ENCODE peak calls at places on chromosomes 11 and 22, in eight cellular contexts. G, Y, O, S, M, B, H and W are unnamed samples.

GRCh38 chr11:123194308-123195181 is 503 bp downstream of the CLMP start:
- DNase-seq in G (no peak), Y (peak), O (no peak), S (no peak), M (no peak), B (peak), H (no peak), W (no peak)

GRCh38 chr11:73566977-73567755 is 30.7 kb downstream of the FAM168A start:
- DNase-seq in G (no peak), Y (no peak), O (no peak), S (no peak), M (no peak), B (no peak), H (no peak), W (no peak)

GRCh38 chr22:35649636-35650250 is 1.5 kb downstream of the APOL6 start:
- DNase-seq in G (no peak), Y (no peak), O (peak), S (peak), M (no peak), B (no peak), H (no peak), W (no peak)

GRCh38 chr11:76336597-76336996 is 44.3 kb downstream of the THAP12 start:
- DNase-seq in G (no peak), Y (no peak), O (no peak), S (no peak), M (no peak), B (no peak), H (no peak), W (no peak)

GRCh38 chr11:82718841-82719240 is 14.8 kb downstream of the FAM181B start:
- DNase-seq in G (no peak), Y (no peak), O (no peak), S (no peak), M (no peak), B (no peak), H (no peak), W (no peak)

GRCh38 chr11:88398372-88399140 is 61.0 kb upstream of the CTSC start:
- DNase-seq in G (no peak), Y (no peak), O (no peak), S (no peak), M (no peak), B (no peak), H (no peak), W (no peak)

GRCh38 chr11:1560618-1561251 is 11.3 kb downstream of the DUSP8 start:
- DNase-seq in G (no peak), Y (no peak), O (no peak), S (no peak), M (no peak), B (no peak), H (no peak), W (no peak)

GRCh38 chr11:128886401-128887119 is 4.6 kb upstream of the KCNJ5 start:
- DNase-seq in G (no peak), Y (no peak), O (no peak), S (no peak), M (no peak), B (peak), H (peak), W (no peak)

GRCh38 chr11:83441171-83441570 is 155.0 kb upstream of the CCDC90B start:
- DNase-seq in G (no peak), Y (no peak), O (no peak), S (no peak), M (no peak), B (no peak), H (no peak), W (no peak)

GRCh38 chr11:118918128-118918685 is 7.5 kb downstream of the BCL9L start:
- DNase-seq in G (no peak), Y (peak), O (peak), S (no peak), M (no peak), B (peak), H (peak), W (no peak)

GRCh38 chr11:7004482-7004881 is 15.7 kb downstream of the ZNF214 start:
- DNase-seq in G (no peak), Y (no peak), O (no peak), S (no peak), M (no peak), B (no peak), H (no peak), W (no peak)

GRCh38 chr11:12556788-12557384 is 117.3 kb upstream of the TEAD1 start:
- DNase-seq in G (no peak), Y (no peak), O (no peak), S (peak), M (no peak), B (peak), H (peak), W (peak)

GRCh38 chr11:115078461-115079438 is 400.4 kb downstream of the NXPE2 start:
- DNase-seq in G (no peak), Y (no peak), O (no peak), S (no peak), M (no peak), B (no peak), H (no peak), W (no peak)

GRCh38 chr11:1772270-1773130 is 8.8 kb upstream of the CTSD start:
- DNase-seq in G (peak), Y (peak), O (no peak), S (peak), M (no peak), B (peak), H (peak), W (peak)

GRCh38 chr22:48629631-48630443 is 1197.8 kb downstream of the BRD1 start:
- DNase-seq in G (no peak), Y (no peak), O (no peak), S (no peak), M (no peak), B (no peak), H (no peak), W (no peak)

GRCh38 chr11:32213223-32213622 is 122.3 kb downstream of the RCN1 start:
- DNase-seq in G (no peak), Y (no peak), O (no peak), S (no peak), M (no peak), B (no peak), H (no peak), W (peak)

GRCh38 chr11:6735306-6735705 is 36.5 kb downstream of the OR2AG2 start:
- DNase-seq in G (no peak), Y (no peak), O (no peak), S (no peak), M (no peak), B (no peak), H (no peak), W (peak)

GRCh38 chr11:94776351-94777321 is 8.5 kb downstream of the AMOTL1 start:
- DNase-seq in G (no peak), Y (no peak), O (no peak), S (no peak), M (no peak), B (peak), H (peak), W (no peak)

GRCh38 chr11:297666-298405 is 1.5 kb downstream of the IFITM5 start:
- DNase-seq in G (no peak), Y (no peak), O (no peak), S (peak), M (no peak), B (no peak), H (no peak), W (no peak)

GRCh38 chr11:81644239-81644840 is 1089.3 kb downstream of the FAM181B start:
- DNase-seq in G (no peak), Y (no peak), O (no peak), S (no peak), M (no peak), B (peak), H (no peak), W (no peak)

GRCh38 chr11:8839957-8840945 is 70.7 kb upstream of the AKIP1 start:
- DNase-seq in G (no peak), Y (no peak), O (no peak), S (no peak), M (no peak), B (no peak), H (peak), W (no peak)

GRCh38 chr22:27999876-28000275 is 80.8 kb upstream of the PITPNB start:
- DNase-seq in G (no peak), Y (no peak), O (no peak), S (no peak), M (no peak), B (no peak), H (no peak), W (no peak)

GRCh38 chr11:104531075-104531474 is 367.1 kb upstream of the PDGFD start:
- DNase-seq in G (no peak), Y (no peak), O (no peak), S (no peak), M (no peak), B (no peak), H (no peak), W (no peak)

GRCh38 chr11:123407996-123408597 is 22.0 kb upstream of the GRAMD1B start:
- DNase-seq in G (no peak), Y (no peak), O (no peak), S (no peak), M (no peak), B (no peak), H (no peak), W (no peak)

GRCh38 chr22:49676783-49677494 is 150.7 kb downstream of the BRD1 start:
- DNase-seq in G (no peak), Y (peak), O (peak), S (peak), M (no peak), B (no peak), H (no peak), W (no peak)

GRCh38 chr11:116035972-116036371 is 531.8 kb upstream of the CADM1 start:
- DNase-seq in G (no peak), Y (no peak), O (no peak), S (no peak), M (no peak), B (no peak), H (no peak), W (no peak)

GRCh38 chr11:26286472-26287066 is 45.4 kb upstream of the ANO3 start:
- DNase-seq in G (no peak), Y (no peak), O (no peak), S (no peak), M (no peak), B (no peak), H (no peak), W (no peak)

GRCh38 chr22:25402501-25403283 is 161.8 kb upstream of the GRK3 start:
- DNase-seq in G (no peak), Y (no peak), O (no peak), S (peak), M (no peak), B (peak), H (no peak), W (no peak)

GRCh38 chr22:46073683-46074504 is 76.4 kb upstream of the PPARA start:
- DNase-seq in G (no peak), Y (peak), O (no peak), S (peak), M (no peak), B (peak), H (peak), W (no peak)

GRCh38 chr22:22892096-22893052 is 4.8 kb downstream of the IGLL5 start:
- DNase-seq in G (no peak), Y (no peak), O (no peak), S (peak), M (no peak), B (no peak), H (no peak), W (no peak)

GRCh38 chr11:115122274-115122673 is 381.9 kb downstream of the CADM1 start:
- DNase-seq in G (no peak), Y (no peak), O (no peak), S (no peak), M (no peak), B (no peak), H (no peak), W (no peak)

GRCh38 chr11:19558189-19558986 is 154.2 kb upstream of the NAV2 start:
- DNase-seq in G (no peak), Y (peak), O (no peak), S (no peak), M (no peak), B (no peak), H (no peak), W (no peak)

GRCh38 chr11:111796696-111797095 is 30.5 kb upstream of the PPP2R1B start:
- DNase-seq in G (no peak), Y (no peak), O (no peak), S (no peak), M (no peak), B (no peak), H (no peak), W (no peak)

GRCh38 chr22:27597703-27598444 is 203.7 kb downstream of the MN1 start:
- DNase-seq in G (no peak), Y (no peak), O (no peak), S (no peak), M (no peak), B (no peak), H (no peak), W (no peak)

GRCh38 chr22:49825944-49826602 is 1.6 kb downstream of the BRD1 start:
- DNase-seq in G (peak), Y (no peak), O (peak), S (no peak), M (peak), B (no peak), H (peak), W (no peak)

GRCh38 chr22:48245119-48245485 is 1482.7 kb downstream of the TBC1D22A start:
- DNase-seq in G (no peak), Y (no peak), O (peak), S (no peak), M (no peak), B (no peak), H (no peak), W (no peak)